ENCODE peak calls at places on chromosomes 2 and 18, in six cellular contexts. D is H9, X is IMR-90, Y is neuronal stem cell, H is H1, W is mesenchymal stem cell. L is an unnamed sample.

GRCh38 chr2:157793053-157793612 is 83.0 kb downstream of the ACVR1 start:
- DNase-seq in D (no peak), X (no peak), Y (no peak), H (no peak), W (no peak), L (no peak)

GRCh38 chr2:214904634-214905033 is 95.2 kb upstream of the BARD1 start:
- DNase-seq in D (peak), X (no peak), Y (no peak), H (no peak), W (no peak), L (no peak)

GRCh38 chr2:173966274-173967098 is 1.3 kb upstream of the SP3 start:
- DNase-seq in D (no peak), X (no peak), Y (no peak), H (no peak), W (no peak), L (no peak)

GRCh38 chr2:211333377-211333776 is 777.0 kb downstream of the CPS1 start:
- DNase-seq in D (no peak), X (no peak), Y (no peak), H (no peak), W (no peak), L (no peak)

GRCh38 chr2:214481204-214481603 is 70.3 kb downstream of the VWC2L start:
- DNase-seq in D (no peak), X (peak), Y (peak), H (no peak), W (peak), L (no peak)

GRCh38 chr2:25996844-25997243 is 14.5 kb upstream of the KIF3C start:
- DNase-seq in D (no peak), X (no peak), Y (no peak), H (no peak), W (no peak), L (no peak)

GRCh38 chr2:190656301-190656700 is 7.4 kb downstream of the NAB1 start:
- DNase-seq in D (no peak), X (no peak), Y (no peak), H (no peak), W (no peak), L (no peak)

GRCh38 chr18:79942786-79943607 is 8.5 kb downstream of the SLC66A2 start:
- DNase-seq in D (peak), X (no peak), Y (no peak), H (no peak), W (no peak), L (peak)

GRCh38 chr2:191638079-191638801 is 39.7 kb upstream of the NABP1 start:
- DNase-seq in D (no peak), X (no peak), Y (no peak), H (no peak), W (peak), L (peak)

GRCh38 chr2:127044165-127044718 is 62.7 kb downstream of the BIN1 start:
- DNase-seq in D (no peak), X (no peak), Y (no peak), H (no peak), W (no peak), L (no peak)

GRCh38 chr2:36655456-36655855 is 41.1 kb upstream of the VIT start:
- DNase-seq in D (no peak), X (peak), Y (no peak), H (no peak), W (peak), L (no peak)

GRCh38 chr18:23207994-23208393 is 72.7 kb downstream of the CABLES1 start:
- DNase-seq in D (no peak), X (no peak), Y (no peak), H (no peak), W (no peak), L (no peak)

GRCh38 chr2:9388950-9389911 is 34.1 kb downstream of the ITGB1BP1 start:
- DNase-seq in D (no peak), X (no peak), Y (no peak), H (no peak), W (no peak), L (no peak)

GRCh38 chr18:42131044-42131939 is 176.3 kb downstream of the PIK3C3 start:
- DNase-seq in D (no peak), X (no peak), Y (no peak), H (no peak), W (no peak), L (no peak)

GRCh38 chr2:12201369-12201768 is 454.9 kb downstream of the LPIN1 start:
- DNase-seq in D (no peak), X (no peak), Y (no peak), H (no peak), W (no peak), L (no peak)

GRCh38 chr18:58228762-58229161 is 184.7 kb downstream of the NEDD4L start:
- DNase-seq in D (peak), X (no peak), Y (no peak), H (no peak), W (no peak), L (peak)

GRCh38 chr18:3652380-3653262 is 202.6 kb downstream of the TGIF1 start:
- DNase-seq in D (peak), X (peak), Y (no peak), H (no peak), W (peak), L (peak)

GRCh38 chr18:21449367-21450250 is 150.9 kb downstream of the ESCO1 start:
- DNase-seq in D (no peak), X (no peak), Y (no peak), H (no peak), W (no peak), L (peak)

GRCh38 chr2:197296861-197297260 is 13.7 kb downstream of the ANKRD44 start:
- DNase-seq in D (no peak), X (no peak), Y (no peak), H (no peak), W (no peak), L (no peak)

GRCh38 chr2:24026233-24026632 is 16.3 kb downstream of the MFSD2B start:
- DNase-seq in D (peak), X (no peak), Y (no peak), H (no peak), W (no peak), L (peak)

GRCh38 chr2:24730481-24730880 is 62.7 kb downstream of the PTRHD1 start:
- DNase-seq in D (no peak), X (peak), Y (no peak), H (no peak), W (peak), L (no peak)

GRCh38 chr2:258933-259332 is 4.9 kb downstream of the SH3YL1 start:
- DNase-seq in D (no peak), X (no peak), Y (no peak), H (no peak), W (no peak), L (no peak)

GRCh38 chr2:170744248-170745002 is 25.8 kb upstream of the ERICH2 start:
- DNase-seq in D (no peak), X (no peak), Y (no peak), H (no peak), W (peak), L (no peak)

GRCh38 chr2:6069354-6069753 is 377.2 kb downstream of the SOX11 start:
- DNase-seq in D (peak), X (peak), Y (no peak), H (peak), W (no peak), L (peak)

GRCh38 chr2:149733936-149734685 is 146.5 kb upstream of the MMADHC start:
- DNase-seq in D (no peak), X (peak), Y (no peak), H (no peak), W (peak), L (peak)

GRCh38 chr2:53104263-53104662 is 663.3 kb upstream of the CHAC2 start:
- DNase-seq in D (no peak), X (peak), Y (peak), H (no peak), W (peak), L (peak)

GRCh38 chr18:36688020-36688965 is 140.5 kb downstream of the TPGS2 start:
- DNase-seq in D (peak), X (peak), Y (peak), H (peak), W (peak), L (peak)

GRCh38 chr2:201644001-201644400 is 698 bp upstream of the TMEM237 start:
- DNase-seq in D (no peak), X (peak), Y (no peak), H (no peak), W (peak), L (peak)

GRCh38 chr2:195666113-195666712 is 9.2 kb downstream of the SLC39A10 start:
- DNase-seq in D (no peak), X (no peak), Y (no peak), H (no peak), W (no peak), L (no peak)

GRCh38 chr18:30334781-30335180 is 707.8 kb downstream of the DSC3 start:
- DNase-seq in D (no peak), X (no peak), Y (no peak), H (no peak), W (no peak), L (no peak)
- H2BK15ac ChIP-seq in D (no peak), X (no peak), Y (no peak), H (no peak), W (no peak), L (no peak)

GRCh38 chr2:152637251-152637650 is 80.0 kb downstream of the PRPF40A start:
- DNase-seq in D (no peak), X (no peak), Y (no peak), H (no peak), W (no peak), L (no peak)

GRCh38 chr2:152629202-152629601 is 88.1 kb downstream of the PRPF40A start:
- DNase-seq in D (no peak), X (no peak), Y (no peak), H (no peak), W (no peak), L (no peak)

GRCh38 chr2:152635635-152636298 is 81.5 kb downstream of the PRPF40A start:
- DNase-seq in D (peak), X (peak), Y (peak), H (peak), W (peak), L (peak)

GRCh38 chr2:152627010-152627957 is 90.0 kb downstream of the PRPF40A start:
- DNase-seq in D (no peak), X (peak), Y (no peak), H (no peak), W (peak), L (peak)

GRCh38 chr2:152632736-152633135 is 84.5 kb downstream of the PRPF40A start:
- DNase-seq in D (no peak), X (peak), Y (no peak), H (no peak), W (no peak), L (no peak)
- H2BK15ac ChIP-seq in D (no peak), X (no peak), Y (no peak), H (no peak), W (no peak), L (no peak)

DNA sequence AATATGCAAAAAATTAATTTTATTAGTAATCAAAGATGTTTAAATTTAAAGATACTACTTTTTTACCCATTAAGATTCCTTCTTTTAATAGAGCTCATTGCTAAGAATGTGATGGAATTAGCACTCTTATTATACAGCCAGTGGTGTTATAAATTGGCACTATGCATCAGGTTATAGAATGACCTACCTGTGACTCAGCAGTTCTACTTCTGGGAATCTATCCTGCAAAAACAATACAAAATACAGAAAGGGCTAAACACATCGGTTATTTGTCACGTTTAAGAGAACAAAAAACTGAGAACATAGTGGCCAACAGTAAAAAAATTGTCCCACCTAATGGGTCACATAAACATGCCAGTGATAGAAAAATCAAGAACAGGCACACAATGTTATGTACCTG is 9.4 kb upstream of the ADD2 start:
- DNase-seq in D (no peak), X (no peak), Y (no peak), H (no peak), W (no peak), L (no peak)
- H2BK15ac ChIP-seq in D (no peak), X (no peak), Y (no peak), H (no peak), W (no peak), L (no peak)

GRCh38 chr2:70675862-70676261 is 92.1 kb downstream of the ADD2 start:
- DNase-seq in D (peak), X (no peak), Y (no peak), H (no peak), W (no peak), L (no peak)
- H2BK15ac ChIP-seq in D (no peak), X (no peak), Y (no peak), H (no peak), W (no peak), L (no peak)

DNA sequence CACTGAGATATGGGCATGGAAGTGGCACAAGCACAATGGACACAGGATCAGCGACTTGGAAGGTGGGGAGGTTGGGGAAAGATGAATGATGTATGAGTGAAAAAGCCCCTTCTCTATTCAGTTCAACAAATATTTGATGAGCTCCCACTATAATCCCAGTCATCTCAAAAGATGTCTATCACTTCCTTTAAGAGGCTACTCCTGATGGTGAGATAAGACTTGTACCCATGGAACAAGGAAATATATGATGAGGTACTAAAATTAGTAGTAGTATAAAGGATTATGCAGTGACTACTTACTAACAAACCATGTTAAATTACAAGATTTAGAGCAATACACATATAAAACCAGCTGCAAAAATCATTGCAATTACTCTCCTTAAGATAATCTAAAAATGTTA is 107.8 kb upstream of the COL5A2 start:
- DNase-seq in D (no peak), X (no peak), Y (no peak), H (no peak), W (no peak), L (no peak)
- H2BK15ac ChIP-seq in D (no peak), X (peak), Y (no peak), H (no peak), W (no peak), L (no peak)

DNA sequence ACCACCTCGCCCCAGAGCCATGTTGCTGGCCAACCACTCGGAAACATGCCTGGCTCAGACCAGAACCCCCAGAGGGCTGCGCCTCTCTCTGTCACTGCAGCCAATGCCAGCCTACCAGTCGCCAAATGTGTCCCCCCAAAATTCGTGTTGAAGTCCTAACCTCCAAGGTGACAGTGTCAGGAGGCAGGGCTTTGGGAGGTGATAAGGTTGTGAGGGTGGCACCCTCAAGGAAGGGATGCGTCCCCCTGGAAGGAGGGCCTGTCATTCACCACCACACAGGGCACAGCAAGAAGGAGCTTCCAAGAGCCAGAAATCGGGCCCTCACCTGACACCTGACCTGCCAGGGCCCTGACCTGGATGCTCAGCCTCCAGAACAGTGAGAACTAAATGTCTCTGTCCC is 291.9 kb upstream of the SALL3 start:
- DNase-seq in D (no peak), X (no peak), Y (no peak), H (no peak), W (no peak), L (no peak)
- H2BK15ac ChIP-seq in D (no peak), X (no peak), Y (no peak), H (no peak), W (no peak), L (no peak)

GRCh38 chr2:238104521-238105311 is 4.6 kb downstream of the ESPNL start:
- DNase-seq in D (peak), X (no peak), Y (no peak), H (peak), W (no peak), L (no peak)
- H2BK15ac ChIP-seq in D (peak), X (no peak), Y (no peak), H (no peak), W (no peak), L (no peak)

GRCh38 chr2:240551288-240551687 is 6.5 kb downstream of the ANKMY1 start:
- DNase-seq in D (no peak), X (no peak), Y (no peak), H (no peak), W (no peak), L (no peak)
- H2BK15ac ChIP-seq in D (no peak), X (no peak), Y (no peak), H (no peak), W (no peak), L (no peak)

GRCh38 chr2:105928563-105928962 is 183.9 kb downstream of the NCK2 start:
- DNase-seq in D (no peak), X (no peak), Y (no peak), H (no peak), W (no peak), L (no peak)

GRCh38 chr2:105926960-105927678 is 182.4 kb downstream of the NCK2 start:
- DNase-seq in D (no peak), X (no peak), Y (no peak), H (no peak), W (no peak), L (no peak)

GRCh38 chr2:105924271-105924670 is 179.6 kb downstream of the NCK2 start:
- DNase-seq in D (no peak), X (no peak), Y (no peak), H (no peak), W (no peak), L (no peak)

GRCh38 chr2:105925390-105925789 is 180.7 kb downstream of the NCK2 start:
- DNase-seq in D (no peak), X (no peak), Y (no peak), H (no peak), W (no peak), L (no peak)

GRCh38 chr2:105924932-105925331 is 180.2 kb downstream of the NCK2 start:
- DNase-seq in D (no peak), X (no peak), Y (no peak), H (no peak), W (no peak), L (no peak)
- H2BK15ac ChIP-seq in D (no peak), X (no peak), Y (no peak), H (no peak), W (no peak), L (no peak)

GRCh38 chr2:28257182-28257581 is 135.5 kb upstream of the FOSL2 start:
- DNase-seq in D (no peak), X (no peak), Y (no peak), H (no peak), W (no peak), L (no peak)
- H2BK15ac ChIP-seq in D (no peak), X (no peak), Y (no peak), H (no peak), W (no peak), L (no peak)